ENCODE peak calls at places on chromosomes 3 and 15, in six cellular contexts. One of them, this sample, is unnamed.

GRCh38 chr3:177026505-177027277 is 170.6 kb downstream of the TBL1XR1 start:
- DNase-seq in GM23248: peak
- DNase-seq in kidney epithelial cell: no peak
- DNase-seq in heart right ventricle: no peak
- DNase-seq in pancreas: no peak
- DNase-seq in cardiac muscle cell: peak
- DNase-seq in this sample: no peak

GRCh38 chr3:128275316-128276150 is 122.3 kb downstream of the EEFSEC start:
- DNase-seq in pancreas: no peak
- DNase-seq in heart right ventricle: no peak
- DNase-seq in GM23248: no peak
- DNase-seq in kidney epithelial cell: no peak
- DNase-seq in cardiac muscle cell: no peak
- DNase-seq in this sample: no peak

GRCh38 chr15:75631935-75632334 is 6.4 kb upstream of the SNUPN start:
- DNase-seq in cardiac muscle cell: no peak
- DNase-seq in heart right ventricle: no peak
- DNase-seq in GM23248: no peak
- DNase-seq in pancreas: no peak
- DNase-seq in kidney epithelial cell: no peak
- DNase-seq in this sample: no peak

GRCh38 chr3:195802261-195802701 is 9.4 kb downstream of the MUC4 start:
- DNase-seq in pancreas: no peak
- DNase-seq in cardiac muscle cell: no peak
- DNase-seq in GM23248: no peak
- DNase-seq in kidney epithelial cell: no peak
- DNase-seq in heart right ventricle: no peak
- DNase-seq in this sample: no peak

GRCh38 chr3:40895109-40895508 is 304.2 kb upstream of the CTNNB1 start:
- DNase-seq in kidney epithelial cell: no peak
- DNase-seq in pancreas: no peak
- DNase-seq in heart right ventricle: no peak
- DNase-seq in cardiac muscle cell: no peak
- DNase-seq in GM23248: peak
- DNase-seq in this sample: no peak

GRCh38 chr3:89113887-89114840 is 6.7 kb downstream of the EPHA3 start:
- DNase-seq in heart right ventricle: peak
- DNase-seq in GM23248: peak
- DNase-seq in cardiac muscle cell: peak
- DNase-seq in pancreas: peak
- DNase-seq in kidney epithelial cell: peak
- DNase-seq in this sample: peak

GRCh38 chr15:67049351-67050044 is 15.9 kb upstream of the SMAD3 start:
- DNase-seq in kidney epithelial cell: peak
- DNase-seq in GM23248: peak
- DNase-seq in cardiac muscle cell: peak
- DNase-seq in pancreas: no peak
- DNase-seq in heart right ventricle: no peak
- DNase-seq in this sample: no peak

GRCh38 chr3:169044341-169045113 is 619.0 kb downstream of the MECOM start:
- DNase-seq in cardiac muscle cell: peak
- DNase-seq in GM23248: peak
- DNase-seq in heart right ventricle: no peak
- DNase-seq in kidney epithelial cell: peak
- DNase-seq in pancreas: no peak
- DNase-seq in this sample: no peak

GRCh38 chr3:114455432-114455831 is 161.6 kb downstream of the TIGIT start:
- DNase-seq in GM23248: peak
- DNase-seq in cardiac muscle cell: no peak
- DNase-seq in heart right ventricle: no peak
- DNase-seq in kidney epithelial cell: no peak
- DNase-seq in pancreas: no peak
- DNase-seq in this sample: no peak

GRCh38 chr3:114456742-114457141 is 162.9 kb downstream of the TIGIT start:
- DNase-seq in heart right ventricle: no peak
- DNase-seq in cardiac muscle cell: no peak
- DNase-seq in pancreas: no peak
- DNase-seq in GM23248: no peak
- DNase-seq in kidney epithelial cell: no peak
- DNase-seq in this sample: no peak

GRCh38 chr3:114452176-114452744 is 158.4 kb downstream of the TIGIT start:
- DNase-seq in pancreas: no peak
- DNase-seq in kidney epithelial cell: no peak
- DNase-seq in GM23248: no peak
- DNase-seq in heart right ventricle: no peak
- DNase-seq in cardiac muscle cell: no peak
- DNase-seq in this sample: no peak

GRCh38 chr3:114453296-114453888 is 159.6 kb downstream of the TIGIT start:
- DNase-seq in heart right ventricle: no peak
- DNase-seq in GM23248: no peak
- DNase-seq in pancreas: no peak
- DNase-seq in cardiac muscle cell: no peak
- DNase-seq in kidney epithelial cell: no peak
- DNase-seq in this sample: no peak

DNA sequence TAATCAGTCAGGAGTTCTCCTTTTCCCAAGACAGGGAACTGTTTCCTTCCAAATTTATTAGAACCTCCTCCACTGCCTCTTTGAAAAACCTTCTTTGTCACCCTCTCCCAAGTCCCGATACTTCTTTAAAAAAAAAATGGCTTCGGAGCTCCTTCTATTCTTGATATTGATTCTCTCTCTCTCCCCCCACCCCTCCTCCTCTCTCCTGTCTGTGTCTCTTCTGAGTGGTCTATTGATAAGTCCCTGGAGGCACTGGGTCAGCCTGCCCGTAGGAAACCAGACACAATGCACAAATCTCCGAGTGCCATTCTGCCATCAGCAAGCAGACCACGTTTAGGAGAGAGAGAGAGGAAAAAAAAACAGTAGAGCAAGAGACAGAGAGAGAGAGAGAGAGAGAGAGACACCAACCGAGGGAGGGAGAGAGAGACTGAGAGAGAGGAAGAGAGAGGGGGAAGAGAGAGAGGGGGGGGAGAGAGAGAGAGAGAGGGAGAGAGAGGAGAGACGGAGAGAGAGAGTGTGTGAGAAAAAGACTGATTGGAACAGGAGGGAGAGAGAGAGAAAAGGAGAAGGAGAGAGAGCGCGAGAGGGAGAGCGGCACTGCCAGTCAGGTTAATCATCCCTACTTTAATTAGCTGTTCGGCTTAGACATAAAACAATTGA is 160.9 kb downstream of the TIGIT start:
- DNase-seq in pancreas: no peak
- DNase-seq in cardiac muscle cell: peak
- DNase-seq in GM23248: peak
- DNase-seq in heart right ventricle: no peak
- DNase-seq in kidney epithelial cell: no peak
- DNase-seq in this sample: no peak
- H3K4me3 ChIP-seq in pancreas: peak
- H3K4me3 ChIP-seq in cardiac muscle cell: peak
- H3K4me3 ChIP-seq in GM23248: peak
- H3K4me3 ChIP-seq in heart right ventricle: peak
- H3K4me3 ChIP-seq in kidney epithelial cell: peak
- H3K4me3 ChIP-seq in this sample: peak

DNA sequence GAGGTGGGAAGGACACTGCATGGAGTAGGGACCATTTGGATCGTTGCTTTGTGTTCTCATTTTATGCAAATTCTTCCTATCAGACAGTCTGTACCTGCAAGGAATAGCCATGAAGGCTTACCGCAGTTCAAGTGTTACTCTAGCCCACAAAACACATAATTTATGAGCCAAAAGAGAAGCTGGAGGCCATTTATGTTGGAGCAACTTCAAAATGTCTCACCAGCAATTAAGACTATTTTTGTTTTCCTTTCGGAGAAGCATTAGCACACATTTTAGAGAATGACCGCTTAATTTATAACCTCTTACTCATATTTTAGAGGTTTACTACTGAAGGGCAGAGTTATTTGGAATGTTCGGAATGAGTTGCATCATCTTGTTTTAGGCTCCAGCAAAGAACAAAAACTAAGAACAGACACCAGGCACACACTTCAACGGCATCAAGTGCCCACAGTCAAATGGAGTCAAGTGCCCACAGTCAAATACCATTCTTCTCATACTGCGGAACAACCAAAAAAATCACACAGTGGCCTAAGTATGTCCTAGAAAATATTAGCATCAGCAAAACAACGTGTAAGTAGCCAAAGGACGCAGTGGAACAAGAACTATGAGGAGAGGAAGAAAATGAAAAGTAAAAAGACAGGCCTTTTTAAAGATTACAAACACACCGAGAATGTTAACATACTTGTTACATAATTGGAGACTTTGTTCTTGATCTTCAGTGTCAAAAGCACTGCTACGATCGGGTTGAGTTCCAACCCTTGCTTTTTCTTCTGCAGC is 17.5 kb upstream of the GOLGA8J start:
- DNase-seq in kidney epithelial cell: peak
- DNase-seq in GM23248: peak
- DNase-seq in pancreas: no peak
- DNase-seq in heart right ventricle: no peak
- DNase-seq in cardiac muscle cell: peak
- DNase-seq in this sample: no peak
- H3K4me3 ChIP-seq in kidney epithelial cell: no peak
- H3K4me3 ChIP-seq in GM23248: peak
- H3K4me3 ChIP-seq in pancreas: no peak
- H3K4me3 ChIP-seq in heart right ventricle: no peak
- H3K4me3 ChIP-seq in cardiac muscle cell: no peak
- H3K4me3 ChIP-seq in this sample: no peak

GRCh38 chr3:184239710-184240109 is 9.1 kb downstream of the ALG3 start:
- DNase-seq in cardiac muscle cell: no peak
- DNase-seq in heart right ventricle: no peak
- DNase-seq in kidney epithelial cell: no peak
- DNase-seq in pancreas: no peak
- DNase-seq in GM23248: no peak
- DNase-seq in this sample: no peak

GRCh38 chr3:184242297-184242685 is 6.5 kb downstream of the ALG3 start:
- DNase-seq in heart right ventricle: no peak
- DNase-seq in pancreas: no peak
- DNase-seq in GM23248: no peak
- DNase-seq in cardiac muscle cell: no peak
- DNase-seq in kidney epithelial cell: no peak
- DNase-seq in this sample: no peak

GRCh38 chr3:184241141-184241446 is 7.7 kb downstream of the ALG3 start:
- DNase-seq in heart right ventricle: no peak
- DNase-seq in pancreas: no peak
- DNase-seq in kidney epithelial cell: no peak
- DNase-seq in GM23248: no peak
- DNase-seq in cardiac muscle cell: no peak
- DNase-seq in this sample: no peak

GRCh38 chr3:184240384-184241140 is 8.2 kb downstream of the ALG3 start:
- DNase-seq in GM23248: peak
- DNase-seq in cardiac muscle cell: peak
- DNase-seq in pancreas: no peak
- DNase-seq in heart right ventricle: no peak
- DNase-seq in kidney epithelial cell: no peak
- DNase-seq in this sample: no peak

DNA sequence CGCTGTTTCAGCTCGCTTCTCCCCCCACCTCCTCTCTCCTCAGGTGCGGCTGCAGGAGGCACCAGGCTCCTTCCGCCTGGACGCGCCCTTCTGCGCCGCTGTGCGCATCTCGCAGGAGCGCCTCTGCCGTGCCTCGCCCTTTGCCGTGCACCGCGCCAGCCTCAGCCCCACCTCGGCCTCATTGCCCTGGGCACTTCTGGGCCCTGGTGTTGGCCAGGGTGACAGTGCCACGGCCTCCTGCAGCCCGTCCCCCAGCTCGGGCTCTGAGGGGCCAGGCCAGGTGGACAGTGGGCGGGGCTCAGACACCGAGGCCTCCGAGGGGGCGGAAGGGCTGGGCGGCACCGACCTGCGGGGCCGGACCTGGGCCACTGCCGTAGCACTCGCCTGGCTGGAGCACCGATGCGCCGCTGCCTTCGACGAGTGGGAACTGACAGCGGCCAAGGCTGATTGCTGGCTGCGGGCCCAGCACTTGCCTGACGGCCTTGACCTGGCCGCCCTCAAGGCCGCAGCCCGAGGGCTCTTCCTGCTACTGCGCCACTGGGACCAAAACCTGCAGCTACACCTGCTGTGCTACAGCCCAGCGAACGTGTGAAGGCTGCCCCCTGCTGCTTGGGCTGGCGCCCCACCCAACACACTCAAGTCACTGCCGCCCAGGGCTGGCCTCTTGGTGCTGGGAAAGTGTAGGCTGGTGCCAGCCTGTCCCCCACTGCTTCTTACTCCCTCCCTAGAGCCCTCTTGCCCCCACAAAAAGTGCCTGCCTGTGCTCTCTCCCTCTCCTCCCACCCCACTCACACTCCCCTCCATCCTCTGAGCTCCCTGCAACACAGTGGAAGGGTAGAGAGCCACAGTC is 7.1 kb downstream of the ALG3 start:
- DNase-seq in cardiac muscle cell: peak
- DNase-seq in GM23248: peak
- DNase-seq in kidney epithelial cell: no peak
- DNase-seq in pancreas: peak
- DNase-seq in heart right ventricle: peak
- DNase-seq in this sample: peak
- H3K4me3 ChIP-seq in cardiac muscle cell: no peak
- H3K4me3 ChIP-seq in GM23248: no peak
- H3K4me3 ChIP-seq in kidney epithelial cell: no peak
- H3K4me3 ChIP-seq in pancreas: peak
- H3K4me3 ChIP-seq in heart right ventricle: no peak
- H3K4me3 ChIP-seq in this sample: no peak

GRCh38 chr3:58102976-58103447 is 94.8 kb downstream of the FLNB start:
- DNase-seq in pancreas: peak
- DNase-seq in GM23248: no peak
- DNase-seq in heart right ventricle: no peak
- DNase-seq in kidney epithelial cell: no peak
- DNase-seq in cardiac muscle cell: no peak
- DNase-seq in this sample: peak

GRCh38 chr3:58106640-58107039 is 98.4 kb downstream of the FLNB start:
- DNase-seq in pancreas: no peak
- DNase-seq in GM23248: no peak
- DNase-seq in cardiac muscle cell: no peak
- DNase-seq in kidney epithelial cell: no peak
- DNase-seq in heart right ventricle: no peak
- DNase-seq in this sample: no peak

GRCh38 chr3:58105196-58105595 is 97.0 kb downstream of the FLNB start:
- DNase-seq in pancreas: no peak
- DNase-seq in kidney epithelial cell: no peak
- DNase-seq in GM23248: no peak
- DNase-seq in cardiac muscle cell: no peak
- DNase-seq in heart right ventricle: no peak
- DNase-seq in this sample: no peak

GRCh38 chr3:58104155-58104554 is 95.9 kb downstream of the FLNB start:
- DNase-seq in cardiac muscle cell: no peak
- DNase-seq in kidney epithelial cell: no peak
- DNase-seq in heart right ventricle: no peak
- DNase-seq in GM23248: no peak
- DNase-seq in pancreas: no peak
- DNase-seq in this sample: no peak

DNA sequence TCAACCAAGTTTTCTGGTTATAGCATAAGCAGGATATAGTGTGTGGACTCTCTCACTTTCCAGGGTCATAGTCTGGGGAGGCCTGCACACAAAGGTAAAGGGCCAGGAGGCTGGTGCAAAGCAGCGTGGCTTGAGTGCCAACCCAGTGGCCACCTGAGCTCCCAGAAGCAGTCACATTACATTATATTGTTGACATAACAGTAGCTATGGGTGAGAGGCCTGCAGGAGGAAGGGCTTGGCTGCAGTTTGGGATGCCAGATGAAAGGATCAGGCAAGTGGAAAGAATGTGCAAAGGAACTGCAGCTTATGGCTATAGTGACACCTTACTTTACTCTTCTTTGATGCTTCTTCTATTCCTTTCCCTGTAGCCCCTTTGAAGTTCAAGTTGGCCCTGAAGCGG is 96.5 kb downstream of the FLNB start:
- DNase-seq in heart right ventricle: no peak
- DNase-seq in pancreas: no peak
- DNase-seq in cardiac muscle cell: no peak
- DNase-seq in kidney epithelial cell: no peak
- DNase-seq in GM23248: no peak
- DNase-seq in this sample: no peak
- H3K4me3 ChIP-seq in heart right ventricle: no peak
- H3K4me3 ChIP-seq in pancreas: no peak
- H3K4me3 ChIP-seq in cardiac muscle cell: no peak
- H3K4me3 ChIP-seq in kidney epithelial cell: no peak
- H3K4me3 ChIP-seq in GM23248: no peak
- H3K4me3 ChIP-seq in this sample: no peak

This sample was measured in right lobe of liver.